ENCODE peak calls at places on chromosome 22, in seven cellular contexts. One of them, this sample, is unnamed.

GRCh38 chr22:30718491-30718890 is 23.8 kb downstream of the OSBP2 start:
- DNase-seq in hippocampal formation: no peak
- DNase-seq in naive thymus-derived CD4-positive, alpha-beta T cell: no peak
- DNase-seq in pancreas: no peak
- DNase-seq in iris pigment epithelial cell: no peak
- DNase-seq in kidney glomerular epithelial cell: no peak
- DNase-seq in NCI-H1105: no peak
- DNase-seq in this sample: no peak

GRCh38 chr22:21446827-21447690 is 20.1 kb upstream of the TMEM191C start:
- DNase-seq in hippocampal formation: no peak
- DNase-seq in naive thymus-derived CD4-positive, alpha-beta T cell: no peak
- DNase-seq in pancreas: peak
- DNase-seq in iris pigment epithelial cell: no peak
- DNase-seq in kidney glomerular epithelial cell: no peak
- DNase-seq in NCI-H1105: no peak
- DNase-seq in this sample: no peak

GRCh38 chr22:45891021-45891421 is 85.9 kb downstream of the WNT7B start:
- DNase-seq in hippocampal formation: no peak
- DNase-seq in naive thymus-derived CD4-positive, alpha-beta T cell: no peak
- DNase-seq in pancreas: peak
- DNase-seq in iris pigment epithelial cell: no peak
- DNase-seq in kidney glomerular epithelial cell: no peak
- DNase-seq in NCI-H1105: no peak
- DNase-seq in this sample: no peak

GRCh38 chr22:27213291-27213690 is 555.9 kb downstream of the MIAT start:
- DNase-seq in hippocampal formation: no peak
- DNase-seq in naive thymus-derived CD4-positive, alpha-beta T cell: no peak
- DNase-seq in pancreas: no peak
- DNase-seq in iris pigment epithelial cell: peak
- DNase-seq in kidney glomerular epithelial cell: no peak
- DNase-seq in NCI-H1105: no peak
- DNase-seq in this sample: peak

GRCh38 chr22:26452236-26453016 is 23.4 kb downstream of the ASPHD2 start:
- DNase-seq in hippocampal formation: no peak
- DNase-seq in naive thymus-derived CD4-positive, alpha-beta T cell: no peak
- DNase-seq in pancreas: no peak
- DNase-seq in iris pigment epithelial cell: no peak
- DNase-seq in kidney glomerular epithelial cell: no peak
- DNase-seq in NCI-H1105: no peak
- DNase-seq in this sample: no peak

GRCh38 chr22:42431401-42432019 is 693 bp downstream of the NFAM1 start:
- DNase-seq in hippocampal formation: no peak
- DNase-seq in naive thymus-derived CD4-positive, alpha-beta T cell: no peak
- DNase-seq in pancreas: no peak
- DNase-seq in iris pigment epithelial cell: no peak
- DNase-seq in kidney glomerular epithelial cell: no peak
- DNase-seq in NCI-H1105: no peak
- DNase-seq in this sample: no peak

GRCh38 chr22:46738961-46739870 is 1.2 kb upstream of the CERK start:
- DNase-seq in hippocampal formation: peak
- DNase-seq in naive thymus-derived CD4-positive, alpha-beta T cell: peak
- DNase-seq in pancreas: no peak
- DNase-seq in iris pigment epithelial cell: peak
- DNase-seq in kidney glomerular epithelial cell: no peak
- DNase-seq in NCI-H1105: peak
- DNase-seq in this sample: peak

GRCh38 chr22:36235585-36235984 is 3.7 kb downstream of the APOL2 start:
- DNase-seq in hippocampal formation: no peak
- DNase-seq in naive thymus-derived CD4-positive, alpha-beta T cell: no peak
- DNase-seq in pancreas: no peak
- DNase-seq in iris pigment epithelial cell: no peak
- DNase-seq in kidney glomerular epithelial cell: no peak
- DNase-seq in NCI-H1105: no peak
- DNase-seq in this sample: no peak

GRCh38 chr22:43526117-43526655 is 114.4 kb downstream of the MPPED1 start:
- DNase-seq in hippocampal formation: no peak
- DNase-seq in naive thymus-derived CD4-positive, alpha-beta T cell: no peak
- DNase-seq in pancreas: no peak
- DNase-seq in iris pigment epithelial cell: no peak
- DNase-seq in kidney glomerular epithelial cell: no peak
- DNase-seq in NCI-H1105: no peak
- DNase-seq in this sample: no peak

GRCh38 chr22:45082795-45083194 is 73.0 kb upstream of the PHF21B start:
- DNase-seq in hippocampal formation: no peak
- DNase-seq in naive thymus-derived CD4-positive, alpha-beta T cell: no peak
- DNase-seq in pancreas: no peak
- DNase-seq in iris pigment epithelial cell: no peak
- DNase-seq in kidney glomerular epithelial cell: no peak
- DNase-seq in NCI-H1105: no peak
- DNase-seq in this sample: no peak

GRCh38 chr22:49979587-49980264 is 19.2 kb downstream of the PIM3 start:
- DNase-seq in hippocampal formation: no peak
- DNase-seq in naive thymus-derived CD4-positive, alpha-beta T cell: no peak
- DNase-seq in pancreas: no peak
- DNase-seq in iris pigment epithelial cell: peak
- DNase-seq in kidney glomerular epithelial cell: no peak
- DNase-seq in NCI-H1105: peak
- DNase-seq in this sample: peak

GRCh38 chr22:31155425-31155824 is 4.6 kb upstream of the RNF185 start:
- DNase-seq in hippocampal formation: no peak
- DNase-seq in naive thymus-derived CD4-positive, alpha-beta T cell: no peak
- DNase-seq in pancreas: no peak
- DNase-seq in iris pigment epithelial cell: peak
- DNase-seq in kidney glomerular epithelial cell: no peak
- DNase-seq in NCI-H1105: no peak
- DNase-seq in this sample: no peak

GRCh38 chr22:31490496-31490925 is 869 bp upstream of the EIF4ENIF1 start:
- DNase-seq in hippocampal formation: peak
- DNase-seq in naive thymus-derived CD4-positive, alpha-beta T cell: peak
- DNase-seq in pancreas: no peak
- DNase-seq in iris pigment epithelial cell: peak
- DNase-seq in kidney glomerular epithelial cell: peak
- DNase-seq in NCI-H1105: no peak
- DNase-seq in this sample: no peak

GRCh38 chr22:20905415-20906386 is 11.5 kb upstream of the CRKL start:
- DNase-seq in hippocampal formation: no peak
- DNase-seq in naive thymus-derived CD4-positive, alpha-beta T cell: no peak
- DNase-seq in pancreas: no peak
- DNase-seq in iris pigment epithelial cell: peak
- DNase-seq in kidney glomerular epithelial cell: no peak
- DNase-seq in NCI-H1105: no peak
- DNase-seq in this sample: no peak

GRCh38 chr22:17853066-17853465 is 78.8 kb upstream of the BID start:
- DNase-seq in hippocampal formation: no peak
- DNase-seq in naive thymus-derived CD4-positive, alpha-beta T cell: no peak
- DNase-seq in pancreas: no peak
- DNase-seq in iris pigment epithelial cell: no peak
- DNase-seq in kidney glomerular epithelial cell: no peak
- DNase-seq in NCI-H1105: no peak
- DNase-seq in this sample: no peak

GRCh38 chr22:45889539-45890350 is 87.2 kb downstream of the WNT7B start:
- DNase-seq in hippocampal formation: no peak
- DNase-seq in naive thymus-derived CD4-positive, alpha-beta T cell: no peak
- DNase-seq in pancreas: peak
- DNase-seq in iris pigment epithelial cell: peak
- DNase-seq in kidney glomerular epithelial cell: no peak
- DNase-seq in NCI-H1105: no peak
- DNase-seq in this sample: no peak

GRCh38 chr22:43736651-43737050 is 75.5 kb downstream of the EFCAB6 start:
- DNase-seq in hippocampal formation: no peak
- DNase-seq in naive thymus-derived CD4-positive, alpha-beta T cell: no peak
- DNase-seq in pancreas: no peak
- DNase-seq in iris pigment epithelial cell: no peak
- DNase-seq in kidney glomerular epithelial cell: no peak
- DNase-seq in NCI-H1105: no peak
- DNase-seq in this sample: no peak

GRCh38 chr22:49087163-49087562 is 740.5 kb downstream of the BRD1 start:
- DNase-seq in hippocampal formation: no peak
- DNase-seq in naive thymus-derived CD4-positive, alpha-beta T cell: no peak
- DNase-seq in pancreas: no peak
- DNase-seq in iris pigment epithelial cell: no peak
- DNase-seq in kidney glomerular epithelial cell: no peak
- DNase-seq in NCI-H1105: no peak
- DNase-seq in this sample: no peak

GRCh38 chr22:21009638-21010425 is 5.1 kb upstream of the P2RX6 start:
- DNase-seq in hippocampal formation: no peak
- DNase-seq in naive thymus-derived CD4-positive, alpha-beta T cell: peak
- DNase-seq in pancreas: peak
- DNase-seq in iris pigment epithelial cell: peak
- DNase-seq in kidney glomerular epithelial cell: peak
- DNase-seq in NCI-H1105: no peak
- DNase-seq in this sample: no peak

GRCh38 chr22:39173787-39174497 is 21.5 kb upstream of the CBX7 start:
- DNase-seq in hippocampal formation: no peak
- DNase-seq in naive thymus-derived CD4-positive, alpha-beta T cell: no peak
- DNase-seq in pancreas: no peak
- DNase-seq in iris pigment epithelial cell: peak
- DNase-seq in kidney glomerular epithelial cell: peak
- DNase-seq in NCI-H1105: no peak
- DNase-seq in this sample: peak

GRCh38 chr22:24186892-24187670 is 5.8 kb downstream of the SUSD2 start:
- DNase-seq in hippocampal formation: no peak
- DNase-seq in naive thymus-derived CD4-positive, alpha-beta T cell: no peak
- DNase-seq in pancreas: peak
- DNase-seq in iris pigment epithelial cell: no peak
- DNase-seq in kidney glomerular epithelial cell: no peak
- DNase-seq in NCI-H1105: no peak
- DNase-seq in this sample: peak

GRCh38 chr22:46652081-46652929 is 32.1 kb downstream of the GRAMD4 start:
- DNase-seq in hippocampal formation: no peak
- DNase-seq in naive thymus-derived CD4-positive, alpha-beta T cell: no peak
- DNase-seq in pancreas: peak
- DNase-seq in iris pigment epithelial cell: peak
- DNase-seq in kidney glomerular epithelial cell: no peak
- DNase-seq in NCI-H1105: no peak
- DNase-seq in this sample: peak

GRCh38 chr22:30290679-30291333 is 1.5 kb upstream of the CASTOR1 start:
- DNase-seq in hippocampal formation: peak
- DNase-seq in naive thymus-derived CD4-positive, alpha-beta T cell: no peak
- DNase-seq in pancreas: peak
- DNase-seq in iris pigment epithelial cell: peak
- DNase-seq in kidney glomerular epithelial cell: peak
- DNase-seq in NCI-H1105: no peak
- DNase-seq in this sample: peak

GRCh38 chr22:43467571-43467970 is 55.8 kb downstream of the MPPED1 start:
- DNase-seq in hippocampal formation: no peak
- DNase-seq in naive thymus-derived CD4-positive, alpha-beta T cell: no peak
- DNase-seq in pancreas: no peak
- DNase-seq in iris pigment epithelial cell: no peak
- DNase-seq in kidney glomerular epithelial cell: no peak
- DNase-seq in NCI-H1105: no peak
- DNase-seq in this sample: no peak

GRCh38 chr22:28112548-28113043 is 193.5 kb upstream of the PITPNB start:
- DNase-seq in hippocampal formation: no peak
- DNase-seq in naive thymus-derived CD4-positive, alpha-beta T cell: no peak
- DNase-seq in pancreas: no peak
- DNase-seq in iris pigment epithelial cell: peak
- DNase-seq in kidney glomerular epithelial cell: peak
- DNase-seq in NCI-H1105: no peak
- DNase-seq in this sample: no peak

GRCh38 chr22:49079027-49079725 is 748.5 kb downstream of the BRD1 start:
- DNase-seq in hippocampal formation: no peak
- DNase-seq in naive thymus-derived CD4-positive, alpha-beta T cell: no peak
- DNase-seq in pancreas: no peak
- DNase-seq in iris pigment epithelial cell: no peak
- DNase-seq in kidney glomerular epithelial cell: no peak
- DNase-seq in NCI-H1105: no peak
- DNase-seq in this sample: no peak

GRCh38 chr22:17084554-17085276 is at the start of gene IL17RA:
- DNase-seq in hippocampal formation: peak
- DNase-seq in naive thymus-derived CD4-positive, alpha-beta T cell: peak
- DNase-seq in pancreas: peak
- DNase-seq in iris pigment epithelial cell: peak
- DNase-seq in kidney glomerular epithelial cell: peak
- DNase-seq in NCI-H1105: peak
- DNase-seq in this sample: peak

GRCh38 chr22:37043828-37044538 is 7.6 kb upstream of the KCTD17 start:
- DNase-seq in hippocampal formation: no peak
- DNase-seq in naive thymus-derived CD4-positive, alpha-beta T cell: no peak
- DNase-seq in pancreas: peak
- DNase-seq in iris pigment epithelial cell: peak
- DNase-seq in kidney glomerular epithelial cell: peak
- DNase-seq in NCI-H1105: peak
- DNase-seq in this sample: no peak